ENCODE peak calls at places on chromosomes 12 and 14, in ten cellular contexts. P, H, W, F, X, S, I, T, J and B are unnamed samples.

GRCh38 chr12:60415361-60415760 is 819.5 kb downstream of the SLC16A7 start:
- DNase-seq in F (no peak), S (peak), I (no peak), J (no peak), T (no peak), X (no peak), P (no peak), W (no peak), H (peak), B (no peak)

GRCh38 chr14:54567634-54568561 is 970 bp downstream of the SAMD4A start:
- DNase-seq in P (no peak), T (no peak), I (peak), S (peak), H (peak), J (no peak), X (peak), W (peak), F (peak), B (peak)

GRCh38 chr14:93269341-93270068 is 62.4 kb downstream of the UBR7 start:
- DNase-seq in W (no peak), X (no peak), F (no peak), S (peak), J (no peak), I (peak), T (no peak), H (peak), P (no peak), B (no peak)

GRCh38 chr12:120668091-120668796 is 18.7 kb upstream of the MLEC start:
- DNase-seq in T (no peak), J (no peak), S (no peak), F (no peak), H (no peak), X (no peak), P (no peak), W (no peak), I (peak), B (no peak)

GRCh38 chr12:118591-118990 is 52.0 kb downstream of the IQSEC3 start:
- DNase-seq in S (no peak), F (no peak), P (no peak), J (no peak), H (no peak), T (no peak), I (no peak), W (no peak), X (no peak), B (no peak)

GRCh38 chr12:14946856-14947255 is 8.5 kb upstream of the ERP27 start:
- DNase-seq in J (no peak), X (no peak), P (no peak), F (no peak), S (peak), W (no peak), I (no peak), H (peak), T (no peak), B (no peak)

GRCh38 chr14:79473676-79474075 is 737.6 kb downstream of the DIO2 start:
- DNase-seq in J (no peak), I (no peak), F (no peak), X (no peak), T (no peak), P (no peak), S (no peak), H (no peak), W (no peak), B (no peak)

GRCh38 chr12:129605666-129606065 is 298.2 kb downstream of the TMEM132D start:
- DNase-seq in T (no peak), H (no peak), P (no peak), S (peak), X (no peak), I (no peak), F (no peak), J (no peak), W (no peak), B (no peak)

GRCh38 chr12:53073881-53074280 is 5.3 kb downstream of the SPRYD3 start:
- DNase-seq in W (no peak), P (no peak), H (no peak), F (peak), S (no peak), T (no peak), X (no peak), I (no peak), J (no peak), B (peak)

GRCh38 chr12:30019386-30020140 is 235.8 kb upstream of the TMTC1 start:
- DNase-seq in J (no peak), T (no peak), F (no peak), H (no peak), S (no peak), P (no peak), X (no peak), W (no peak), I (no peak), B (no peak)

GRCh38 chr12:46908236-46908935 is 82.6 kb upstream of the SLC38A4 start:
- DNase-seq in J (no peak), W (no peak), H (peak), F (no peak), X (no peak), T (no peak), I (no peak), S (peak), P (no peak), B (no peak)

GRCh38 chr14:81427348-81428058 is 27.4 kb upstream of the STON2 start:
- DNase-seq in W (no peak), J (no peak), S (no peak), T (no peak), F (no peak), I (peak), X (no peak), H (no peak), P (no peak), B (peak)